ENCODE peak calls at places on chromosomes 6 and 20, in nine cellular contexts. N, I, Y, O, B, E, P, X and A are unnamed samples.

GRCh38 chr6:157613011-157613522 is 210.0 kb upstream of the SNX9 start:
- ATAC-seq in N (peak; percentile 57), X (no peak), P (peak; percentile 88), B (no peak), Y (peak; percentile 59), E (no peak), I (no peak), O (peak; percentile 86), A (no peak)

GRCh38 chr6:72553531-72554202 is 68.2 kb upstream of the KCNQ5 start:
- ATAC-seq in X (no peak), N (no peak), I (no peak), O (peak; percentile 92), P (no peak), B (peak; percentile 56), Y (peak; percentile 78), E (no peak), A (no peak)

GRCh38 chr6:69887026-69887425 is 20.7 kb downstream of the COL19A1 start:
- ATAC-seq in X (no peak), N (no peak), O (no peak), I (no peak), E (no peak), Y (no peak), B (no peak), P (no peak), A (no peak)

GRCh38 chr6:41193171-41193734 is 7.7 kb downstream of the TREML2 start:
- ATAC-seq in Y (no peak), E (no peak), N (no peak), B (no peak), I (no peak), O (no peak), P (no peak), X (no peak), A (no peak)

GRCh38 chr6:137743493-137743892 is 123.6 kb upstream of the TNFAIP3 start:
- ATAC-seq in P (peak; percentile 64), X (no peak), B (no peak), N (no peak), E (no peak), I (no peak), Y (no peak), O (no peak), A (no peak)

GRCh38 chr6:78910611-78911134 is 43.3 kb downstream of the IRAK1BP1 start:
- ATAC-seq in P (no peak), I (peak; percentile 41), X (peak; percentile 81), N (peak; percentile 72), O (no peak), Y (peak; percentile 69), B (peak; percentile 73), E (no peak), A (no peak)

GRCh38 chr20:62928246-62928939 is 2.1 kb upstream of the DIDO1 start:
- ATAC-seq in I (no peak), X (no peak), B (no peak), O (no peak), Y (no peak), P (no peak), E (no peak), N (no peak), A (no peak)

GRCh38 chr6:159074120-159074684 is 29.4 kb upstream of the TAGAP start:
- ATAC-seq in E (no peak), P (peak; percentile 92), N (peak; percentile 80), O (peak; percentile 99), X (peak; percentile 78), Y (peak; percentile 73), I (no peak), B (peak; percentile 78), A (no peak)

GRCh38 chr20:11922561-11922960 is 4.9 kb downstream of the BTBD3 start:
- ATAC-seq in P (no peak), E (no peak), N (no peak), I (no peak), O (no peak), X (peak; percentile 74), Y (no peak), B (peak; percentile 50), A (no peak)

GRCh38 chr20:62352402-62353288 is 14.5 kb downstream of the LAMA5 start:
- ATAC-seq in B (peak; percentile 36), E (no peak), Y (peak; percentile 22), P (no peak), X (peak; percentile 56), I (no peak), O (peak; percentile 44), N (no peak), A (peak; percentile 74)

GRCh38 chr20:3224681-3225421 is 14.1 kb downstream of the SLC4A11 start:
- ATAC-seq in I (no peak), O (no peak), N (no peak), Y (no peak), X (no peak), B (no peak), P (peak; percentile 39), E (no peak), A (no peak)

GRCh38 chr20:19886666-19887288 is 128.7 kb downstream of the RIN2 start:
- ATAC-seq in E (no peak), P (peak; percentile 47), I (no peak), O (no peak), Y (no peak), X (no peak), N (no peak), B (no peak), A (no peak)

GRCh38 chr6:102848796-102849195 is 1455.3 kb downstream of the GRIK2 start:
- ATAC-seq in P (no peak), Y (no peak), I (no peak), B (no peak), N (no peak), X (no peak), O (no peak), E (no peak), A (no peak)

GRCh38 chr6:138253731-138254130 is 35.4 kb upstream of the PBOV1 start:
- ATAC-seq in X (no peak), N (no peak), I (no peak), O (no peak), E (no peak), Y (no peak), P (no peak), B (no peak), A (no peak)

GRCh38 chr6:90928051-90928450 is 341.2 kb upstream of the MAP3K7 start:
- ATAC-seq in E (no peak), X (no peak), N (no peak), I (no peak), B (no peak), O (no peak), P (no peak), Y (no peak), A (no peak)

GRCh38 chr6:89260310-89260709 is 43.2 kb upstream of the GABRR1 start:
- ATAC-seq in X (no peak), N (no peak), B (no peak), O (no peak), P (no peak), I (no peak), Y (peak; percentile 35), E (no peak), A (no peak)

GRCh38 chr6:130776287-130776925 is 50.8 kb upstream of the SMLR1 start:
- ATAC-seq in Y (no peak), E (no peak), B (no peak), O (no peak), X (no peak), I (no peak), N (peak; percentile 10), P (no peak), A (no peak)

GRCh38 chr6:13412639-13413465 is 74.5 kb downstream of the GFOD1 start:
- ATAC-seq in Y (no peak), X (no peak), E (no peak), N (no peak), B (no peak), O (no peak), I (no peak), P (no peak), A (no peak)

GRCh38 chr20:32752458-32753250 is 9.4 kb upstream of the COMMD7 start:
- ATAC-seq in B (peak; percentile 88), P (no peak), O (peak; percentile 59), X (no peak), I (no peak), E (no peak), N (no peak), Y (peak; percentile 43), A (no peak)

GRCh38 chr6:169832247-169832948 is 81.0 kb downstream of the ERMARD start:
- ATAC-seq in P (peak; percentile 7), I (no peak), X (no peak), N (no peak), Y (peak; percentile 88), E (no peak), O (no peak), B (no peak), A (no peak)

GRCh38 chr6:53960311-53960710 is 150.9 kb upstream of the MLIP start:
- ATAC-seq in P (no peak), Y (no peak), O (no peak), I (no peak), N (no peak), E (no peak), B (peak; percentile 31), X (no peak), A (no peak)

GRCh38 chr6:35096129-35096852 is 44.8 kb downstream of the TCP11 start:
- ATAC-seq in I (no peak), X (no peak), E (no peak), Y (peak; percentile 79), N (no peak), O (peak; percentile 62), B (peak; percentile 68), P (peak; percentile 53), A (no peak)

GRCh38 chr20:58810116-58810878 is 40.4 kb downstream of the GNAS-AS1 start:
- ATAC-seq in E (peak; percentile 34), B (no peak), N (no peak), X (no peak), Y (no peak), O (no peak), I (no peak), P (peak; percentile 36), A (no peak)

GRCh38 chr6:163940705-163941470 is 526.4 kb downstream of the QKI start:
- ATAC-seq in O (no peak), P (no peak), E (no peak), N (no peak), X (no peak), B (no peak), Y (no peak), I (no peak), A (no peak)

GRCh38 chr6:130473886-130474285 is 108.1 kb downstream of the TMEM200A start:
- ATAC-seq in P (peak; percentile 66), N (no peak), I (no peak), X (no peak), E (no peak), O (no peak), Y (no peak), B (no peak), A (no peak)